ENCODE peak calls at places on chromosomes 12 and 14, in five cellular contexts. L is HCT116, T is HepG2, H is sigmoid colon, U is cardiac muscle cell. O is an unnamed sample.

GRCh38 chr12:113860950-113861349 is 105.2 kb downstream of the RBM19 start:
- DNase-seq in L (no peak), H (no peak), T (no peak), U (peak; percentile 97), O (no peak)

GRCh38 chr12:80086025-80086424 is 13.3 kb upstream of the OTOGL start:
- DNase-seq in H (no peak), T (no peak), U (no peak), L (no peak), O (no peak)

GRCh38 chr14:43184540-43184939 is 1322.5 kb downstream of the FSCB start:
- DNase-seq in T (no peak), U (no peak), L (no peak), H (no peak), O (no peak)

GRCh38 chr12:49284672-49285071 is 10.3 kb upstream of the PRPH start:
- DNase-seq in L (no peak), T (no peak), H (no peak), U (no peak), O (no peak)

GRCh38 chr12:22974865-22975264 is 349.9 kb downstream of the ETNK1 start:
- DNase-seq in L (peak; percentile 15), U (peak; percentile 85), H (no peak), T (peak; percentile 13), O (no peak)

GRCh38 chr12:54998958-54999510 is 14.5 kb upstream of the TESPA1 start:
- DNase-seq in L (no peak), H (no peak), T (no peak), U (no peak), O (no peak)

GRCh38 chr14:26398616-26399015 is 199.2 kb downstream of the NOVA1 start:
- DNase-seq in T (no peak), U (peak; percentile 23), H (no peak), L (no peak), O (no peak)

GRCh38 chr12:3661028-3661427 is 91.9 kb downstream of the CRACR2A start:
- DNase-seq in H (no peak), T (peak; percentile 5), U (no peak), L (peak; percentile 36), O (no peak)

GRCh38 chr12:10618338-10618987 is 5.1 kb upstream of the MAGOHB start:
- DNase-seq in L (peak; percentile 8), H (no peak), T (no peak), U (peak; percentile 35), O (no peak)

GRCh38 chr12:55142896-55143870 is 17.0 kb downstream of the OR9K2 start:
- DNase-seq in L (peak; percentile 41), T (peak; percentile 40), H (no peak), U (peak; percentile 57), O (peak; percentile 16)

GRCh38 chr12:113892556-113892955 is 73.6 kb downstream of the RBM19 start:
- DNase-seq in H (no peak), U (no peak), L (no peak), T (no peak), O (no peak)

GRCh38 chr12:121283388-121283787 is 13.1 kb downstream of the CAMKK2 start:
- DNase-seq in U (no peak), H (no peak), T (no peak), L (no peak), O (no peak)

GRCh38 chr12:121285856-121286255 is 10.7 kb downstream of the CAMKK2 start:
- DNase-seq in H (no peak), T (no peak), L (no peak), U (no peak), O (no peak)

GRCh38 chr12:121282072-121282742 is 14.3 kb downstream of the CAMKK2 start:
- DNase-seq in L (no peak), H (no peak), U (no peak), T (no peak), O (no peak)

GRCh38 chr12:121283841-121284240 is 12.7 kb downstream of the CAMKK2 start:
- DNase-seq in H (no peak), L (no peak), U (no peak), T (no peak), O (no peak)

DNA sequence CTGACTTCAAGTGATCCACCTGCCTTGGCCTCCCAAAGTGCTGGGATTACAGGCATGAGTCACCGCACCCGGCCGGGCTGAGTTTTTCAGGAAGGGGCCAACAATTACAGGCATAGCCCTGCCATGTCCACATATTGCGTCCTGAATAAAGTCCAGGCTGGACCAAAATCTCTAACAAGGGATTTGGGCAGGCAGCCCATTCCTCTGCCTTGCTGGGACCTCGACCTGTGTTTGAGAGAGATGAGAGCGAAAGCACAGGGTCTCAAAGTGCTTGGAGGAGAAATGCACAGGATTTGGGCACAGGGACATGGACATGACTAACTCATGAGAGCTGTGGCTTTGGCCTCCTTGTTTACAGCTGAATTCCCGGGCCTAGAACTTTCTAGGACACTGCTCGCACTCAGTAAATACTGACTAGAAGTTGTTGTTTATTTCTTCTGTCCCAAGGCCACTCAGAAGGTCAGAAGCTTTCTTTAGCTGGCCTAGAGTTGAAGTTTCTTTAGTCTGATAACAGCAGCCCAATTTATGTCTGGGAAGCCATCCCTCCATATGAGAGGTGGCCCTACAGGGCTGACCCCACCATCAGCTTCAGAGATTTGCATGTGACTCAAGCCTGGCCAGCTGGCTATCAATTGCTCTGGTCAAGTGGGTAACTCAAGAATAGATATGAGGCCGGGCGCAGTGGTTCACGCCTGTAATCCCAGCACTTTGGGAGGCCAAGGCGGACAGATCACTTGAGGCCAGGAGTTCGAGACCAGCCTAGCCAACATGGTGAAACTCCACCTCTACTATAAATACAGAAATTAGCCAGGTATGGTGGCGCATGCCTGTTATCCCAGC is 11.7 kb downstream of the CAMKK2 start:
- DNase-seq in T (no peak), U (no peak), H (peak; percentile 71), L (no peak), O (no peak)
- H3K4me1 ChIP-seq in T (no peaks in the 10 kb centered on the region), U (peaks cover 4% of the 10 kb centered on the region), H (peaks cover 25% of the 10 kb centered on the region), L (no peaks in the 10 kb centered on the region), O (no peaks in the 10 kb centered on the region)

GRCh38 chr12:124495194-124495983 is 72.0 kb downstream of the NCOR2 start:
- DNase-seq in L (no peak), U (no peak), T (no peak), H (no peak), O (no peak)
- H3K4me1 ChIP-seq in L (peaks cover 5% of the 10 kb centered on the region), U (peaks cover 56% of the 10 kb centered on the region), T (peaks cover 19% of the 10 kb centered on the region), H (peaks cover 68% of the 10 kb centered on the region), O (no peaks in the 10 kb centered on the region)

GRCh38 chr12:1581973-1582708 is 12.2 kb downstream of the FBXL14 start:
- DNase-seq in H (no peak), U (no peak), T (no peak), L (no peak), O (no peak)

GRCh38 chr12:1579626-1580025 is 14.8 kb downstream of the FBXL14 start:
- DNase-seq in U (no peak), T (no peak), L (no peak), H (no peak), O (no peak)

GRCh38 chr12:1580526-1580925 is 13.9 kb downstream of the FBXL14 start:
- DNase-seq in L (no peak), U (no peak), T (no peak), H (no peak), O (no peak)

GRCh38 chr12:1582709-1583050 is 11.7 kb downstream of the FBXL14 start:
- DNase-seq in L (no peak), H (no peak), U (no peak), T (no peak), O (no peak)

GRCh38 chr12:1580036-1580435 is 14.3 kb downstream of the FBXL14 start:
- DNase-seq in T (no peak), H (no peak), L (no peak), U (no peak), O (no peak)
- H3K4me1 ChIP-seq in T (peaks cover 42% of the 10 kb centered on the region), H (peaks cover 29% of the 10 kb centered on the region), L (peaks cover 2% of the 10 kb centered on the region), U (peaks cover 88% of the 10 kb centered on the region), O (peaks cover 6% of the 10 kb centered on the region)

GRCh38 chr14:55586411-55586810 is 6.4 kb downstream of the KTN1 start:
- DNase-seq in H (no peak), T (no peak), L (no peak), U (no peak), O (no peak)

GRCh38 chr14:55589171-55589570 is 9.2 kb downstream of the KTN1 start:
- DNase-seq in L (no peak), H (no peak), T (no peak), U (no peak), O (no peak)

GRCh38 chr14:55587847-55588246 is 7.8 kb downstream of the KTN1 start:
- DNase-seq in H (no peak), L (no peak), U (no peak), T (no peak), O (no peak)

GRCh38 chr14:55585854-55586253 is 5.8 kb downstream of the KTN1 start:
- DNase-seq in H (no peak), U (peak; percentile 41), L (no peak), T (no peak), O (no peak)

GRCh38 chr14:55588259-55588699 is 8.3 kb downstream of the KTN1 start:
- DNase-seq in U (no peak), H (no peak), T (no peak), L (no peak), O (no peak)
- H3K4me1 ChIP-seq in U (peaks cover 51% of the 10 kb centered on the region), H (peaks cover 75% of the 10 kb centered on the region), T (peaks cover 91% of the 10 kb centered on the region), L (peaks cover 30% of the 10 kb centered on the region), O (peaks cover 17% of the 10 kb centered on the region)

GRCh38 chr14:69665596-69665995 is 54.2 kb downstream of the SUSD6 start:
- DNase-seq in H (no peak), T (no peak), U (no peak), L (no peak), O (no peak)

GRCh38 chr14:69667938-69668336 is 56.5 kb downstream of the SUSD6 start:
- DNase-seq in H (no peak), T (no peak), U (no peak), L (no peak), O (no peak)

GRCh38 chr14:69666112-69666511 is 54.7 kb downstream of the SUSD6 start:
- DNase-seq in U (no peak), H (no peak), L (no peak), T (no peak), O (no peak)

GRCh38 chr14:69664865-69665526 is 53.6 kb downstream of the SUSD6 start:
- DNase-seq in L (no peak), T (peak; percentile 31), H (no peak), U (no peak), O (no peak)

GRCh38 chr14:69666698-69667211 is 55.4 kb downstream of the SUSD6 start:
- DNase-seq in L (no peak), T (no peak), U (peak; percentile 44), H (no peak), O (no peak)
- H3K4me1 ChIP-seq in L (no peaks in the 10 kb centered on the region), T (peaks cover 54% of the 10 kb centered on the region), U (peaks cover 39% of the 10 kb centered on the region), H (peaks cover 96% of the 10 kb centered on the region), O (peaks cover 21% of the 10 kb centered on the region)

DNA sequence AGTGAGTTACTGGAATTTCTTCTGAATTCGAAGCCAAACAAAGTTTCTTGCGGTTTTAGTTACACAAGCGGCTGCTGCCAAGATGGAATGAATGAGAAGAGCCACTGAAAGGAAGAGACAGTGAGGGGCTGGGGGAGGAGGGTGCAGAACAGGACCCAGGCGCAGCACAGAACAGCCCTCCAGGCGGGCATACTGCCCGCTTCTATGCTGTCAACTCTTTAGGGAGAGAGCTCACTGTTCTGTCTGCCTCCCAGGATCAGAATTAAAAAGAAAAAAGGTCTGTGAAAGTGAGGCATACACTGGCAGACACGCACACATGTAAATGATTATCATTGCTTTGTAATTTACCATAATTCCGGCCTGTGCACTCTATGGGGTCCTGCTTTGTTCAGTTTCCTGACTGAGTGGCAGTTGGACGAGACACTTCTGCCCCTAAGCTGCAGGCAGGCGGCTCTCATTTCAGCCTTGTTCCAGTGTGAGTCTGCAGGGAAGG is 231.6 kb downstream of the CACNA1C start:
- DNase-seq in U (peak; percentile 93), T (no peak), L (no peak), H (no peak), O (no peak)
- H3K4me1 ChIP-seq in U (peaks cover 70% of the 10 kb centered on the region), T (no peaks in the 10 kb centered on the region), L (no peaks in the 10 kb centered on the region), H (peaks cover 75% of the 10 kb centered on the region), O (no peaks in the 10 kb centered on the region)